ENCODE peak calls at places on chromosome 1, in four cellular contexts. G, M, U and A are unnamed samples.

GRCh38 chr1:156510709-156511108 is 10.1 kb upstream of the MEF2D start:
- DNase-seq in G (no peak), M (no peak), U (no peak), A (no peak)

GRCh38 chr1:85172684-85173337 is 28.0 kb downstream of the SYDE2 start:
- DNase-seq in G (no peak), M (no peak), U (no peak), A (no peak)

GRCh38 chr1:108703939-108704338 is 8.8 kb upstream of the FNDC7 start:
- DNase-seq in G (no peak), M (no peak), U (no peak), A (no peak)

GRCh38 chr1:84688461-84689061 is 1.7 kb downstream of the SSX2IP start:
- DNase-seq in G (no peak), M (no peak), U (no peak), A (no peak)

GRCh38 chr1:58545591-58546519 is 671 bp downstream of the OMA1 start:
- DNase-seq in G (peak), M (peak), U (peak), A (peak)

GRCh38 chr1:117904485-117904884 is 24.9 kb downstream of the GDAP2 start:
- DNase-seq in G (no peak), M (no peak), U (no peak), A (no peak)

GRCh38 chr1:53342735-53343470 is 15.0 kb upstream of the LRP8 start:
- DNase-seq in G (no peak), M (no peak), U (no peak), A (no peak)

GRCh38 chr1:47650205-47650604 is 212.4 kb downstream of the FOXD2 start:
- DNase-seq in G (no peak), M (no peak), U (no peak), A (no peak)

GRCh38 chr1:32242341-32242851 is 4.6 kb upstream of the FAM167B start:
- DNase-seq in G (no peak), M (no peak), U (peak), A (no peak)

GRCh38 chr1:207789386-207789785 is 37.5 kb downstream of the CD46 start:
- DNase-seq in G (no peak), M (no peak), U (no peak), A (no peak)

GRCh38 chr1:109621402-109622101 is 1.9 kb downstream of the AMPD2 start:
- DNase-seq in G (no peak), M (no peak), U (no peak), A (no peak)

GRCh38 chr1:235759336-235759735 is 107.4 kb downstream of the LYST start:
- DNase-seq in G (no peak), M (no peak), U (no peak), A (no peak)

GRCh38 chr1:151638074-151638775 is 26.4 kb downstream of the SNX27 start:
- DNase-seq in G (no peak), M (no peak), U (no peak), A (no peak)

GRCh38 chr1:26787381-26787705 is 407 bp upstream of the PIGV start:
- DNase-seq in G (no peak), M (peak), U (no peak), A (peak)

GRCh38 chr1:95863086-95863485 is 629.1 kb downstream of the RWDD3 start:
- DNase-seq in G (no peak), M (no peak), U (no peak), A (no peak)

GRCh38 chr1:214469290-214469689 is 82.1 kb downstream of the PTPN14 start:
- DNase-seq in G (no peak), M (no peak), U (no peak), A (no peak)